ENCODE peak calls at places on chromosomes 7 and 10, in ten cellular contexts. One of them, this sample, is unnamed.

GRCh38 chr7:133003052-133003910 is 78.6 kb downstream of the CHCHD3 start:
- DNase-seq in H7: no peak
- DNase-seq in neural progenitor cell: no peak
- DNase-seq in CD4-positive, alpha-beta memory T cell: no peak
- DNase-seq in stimulated activated CD4-positive, alpha-beta T cell treated with anti-CD3 and anti-CD28 coated beads, Interleukin-1b, Interleukin-23, amount 100 ng/mL, for 48 hours: no peak
- DNase-seq in left colon: no peak
- DNase-seq in activated CD4-positive, CD25-positive, alpha-beta regulatory T cell treated with anti-CD3 and anti-CD28 coated beads, Interleukin-2, amount 50 U/mL, for 16 hours: no peak
- DNase-seq in IMR-90: peak
- DNase-seq in GM13976: no peak
- DNase-seq in CD4-positive, alpha-beta T cell: no peak
- DNase-seq in this sample: no peak

GRCh38 chr7:30263090-30263710 is 21.2 kb upstream of the ZNRF2 start:
- DNase-seq in IMR-90: no peak
- DNase-seq in activated CD4-positive, CD25-positive, alpha-beta regulatory T cell treated with anti-CD3 and anti-CD28 coated beads, Interleukin-2, amount 50 U/mL, for 16 hours: no peak
- DNase-seq in GM13976: no peak
- DNase-seq in H7: no peak
- DNase-seq in CD4-positive, alpha-beta T cell: no peak
- DNase-seq in neural progenitor cell: no peak
- DNase-seq in left colon: no peak
- DNase-seq in CD4-positive, alpha-beta memory T cell: no peak
- DNase-seq in stimulated activated CD4-positive, alpha-beta T cell treated with anti-CD3 and anti-CD28 coated beads, Interleukin-1b, Interleukin-23, amount 100 ng/mL, for 48 hours: no peak
- DNase-seq in this sample: no peak

GRCh38 chr7:140403878-140404564 is at the start of gene RAB19:
- DNase-seq in neural progenitor cell: peak
- DNase-seq in CD4-positive, alpha-beta T cell: peak
- DNase-seq in stimulated activated CD4-positive, alpha-beta T cell treated with anti-CD3 and anti-CD28 coated beads, Interleukin-1b, Interleukin-23, amount 100 ng/mL, for 48 hours: peak
- DNase-seq in H7: peak
- DNase-seq in GM13976: peak
- DNase-seq in CD4-positive, alpha-beta memory T cell: peak
- DNase-seq in IMR-90: no peak
- DNase-seq in activated CD4-positive, CD25-positive, alpha-beta regulatory T cell treated with anti-CD3 and anti-CD28 coated beads, Interleukin-2, amount 50 U/mL, for 16 hours: peak
- DNase-seq in left colon: peak
- DNase-seq in this sample: no peak

GRCh38 chr7:146768941-146769340 is 652.3 kb downstream of the CNTNAP2 start:
- DNase-seq in IMR-90: no peak
- DNase-seq in neural progenitor cell: no peak
- DNase-seq in CD4-positive, alpha-beta T cell: no peak
- DNase-seq in left colon: no peak
- DNase-seq in activated CD4-positive, CD25-positive, alpha-beta regulatory T cell treated with anti-CD3 and anti-CD28 coated beads, Interleukin-2, amount 50 U/mL, for 16 hours: no peak
- DNase-seq in H7: no peak
- DNase-seq in GM13976: no peak
- DNase-seq in stimulated activated CD4-positive, alpha-beta T cell treated with anti-CD3 and anti-CD28 coated beads, Interleukin-1b, Interleukin-23, amount 100 ng/mL, for 48 hours: no peak
- DNase-seq in CD4-positive, alpha-beta memory T cell: no peak
- DNase-seq in this sample: no peak

GRCh38 chr7:45882465-45882810 is 5.8 kb upstream of the IGFBP1 start:
- DNase-seq in CD4-positive, alpha-beta memory T cell: no peak
- DNase-seq in left colon: no peak
- DNase-seq in GM13976: no peak
- DNase-seq in IMR-90: no peak
- DNase-seq in neural progenitor cell: no peak
- DNase-seq in H7: no peak
- DNase-seq in activated CD4-positive, CD25-positive, alpha-beta regulatory T cell treated with anti-CD3 and anti-CD28 coated beads, Interleukin-2, amount 50 U/mL, for 16 hours: no peak
- DNase-seq in stimulated activated CD4-positive, alpha-beta T cell treated with anti-CD3 and anti-CD28 coated beads, Interleukin-1b, Interleukin-23, amount 100 ng/mL, for 48 hours: no peak
- DNase-seq in CD4-positive, alpha-beta T cell: no peak
- DNase-seq in this sample: no peak

GRCh38 chr7:27115161-27116018 is 12.9 kb upstream of the HOXA2 start:
- DNase-seq in activated CD4-positive, CD25-positive, alpha-beta regulatory T cell treated with anti-CD3 and anti-CD28 coated beads, Interleukin-2, amount 50 U/mL, for 16 hours: no peak
- DNase-seq in H7: peak
- DNase-seq in left colon: peak
- DNase-seq in CD4-positive, alpha-beta T cell: no peak
- DNase-seq in stimulated activated CD4-positive, alpha-beta T cell treated with anti-CD3 and anti-CD28 coated beads, Interleukin-1b, Interleukin-23, amount 100 ng/mL, for 48 hours: no peak
- DNase-seq in CD4-positive, alpha-beta memory T cell: no peak
- DNase-seq in IMR-90: peak
- DNase-seq in GM13976: no peak
- DNase-seq in neural progenitor cell: peak
- DNase-seq in this sample: peak

GRCh38 chr7:116924741-116925140 is 28.6 kb upstream of the ST7 start:
- DNase-seq in CD4-positive, alpha-beta T cell: no peak
- DNase-seq in IMR-90: peak
- DNase-seq in activated CD4-positive, CD25-positive, alpha-beta regulatory T cell treated with anti-CD3 and anti-CD28 coated beads, Interleukin-2, amount 50 U/mL, for 16 hours: no peak
- DNase-seq in GM13976: no peak
- DNase-seq in H7: no peak
- DNase-seq in stimulated activated CD4-positive, alpha-beta T cell treated with anti-CD3 and anti-CD28 coated beads, Interleukin-1b, Interleukin-23, amount 100 ng/mL, for 48 hours: no peak
- DNase-seq in left colon: no peak
- DNase-seq in CD4-positive, alpha-beta memory T cell: no peak
- DNase-seq in neural progenitor cell: no peak
- DNase-seq in this sample: no peak

GRCh38 chr10:69721690-69722310 is 79.9 kb upstream of the COL13A1 start:
- DNase-seq in IMR-90: peak
- DNase-seq in neural progenitor cell: peak
- DNase-seq in CD4-positive, alpha-beta memory T cell: no peak
- DNase-seq in stimulated activated CD4-positive, alpha-beta T cell treated with anti-CD3 and anti-CD28 coated beads, Interleukin-1b, Interleukin-23, amount 100 ng/mL, for 48 hours: no peak
- DNase-seq in left colon: no peak
- DNase-seq in CD4-positive, alpha-beta T cell: no peak
- DNase-seq in activated CD4-positive, CD25-positive, alpha-beta regulatory T cell treated with anti-CD3 and anti-CD28 coated beads, Interleukin-2, amount 50 U/mL, for 16 hours: no peak
- DNase-seq in GM13976: no peak
- DNase-seq in H7: peak
- DNase-seq in this sample: peak

GRCh38 chr7:123285076-123285700 is 85.4 kb upstream of the SLC13A1 start:
- DNase-seq in IMR-90: no peak
- DNase-seq in left colon: no peak
- DNase-seq in neural progenitor cell: no peak
- DNase-seq in CD4-positive, alpha-beta T cell: no peak
- DNase-seq in H7: peak
- DNase-seq in CD4-positive, alpha-beta memory T cell: no peak
- DNase-seq in activated CD4-positive, CD25-positive, alpha-beta regulatory T cell treated with anti-CD3 and anti-CD28 coated beads, Interleukin-2, amount 50 U/mL, for 16 hours: no peak
- DNase-seq in GM13976: no peak
- DNase-seq in stimulated activated CD4-positive, alpha-beta T cell treated with anti-CD3 and anti-CD28 coated beads, Interleukin-1b, Interleukin-23, amount 100 ng/mL, for 48 hours: no peak
- DNase-seq in this sample: no peak

GRCh38 chr10:116538461-116538860 is 7.3 kb upstream of the PNLIP start:
- DNase-seq in activated CD4-positive, CD25-positive, alpha-beta regulatory T cell treated with anti-CD3 and anti-CD28 coated beads, Interleukin-2, amount 50 U/mL, for 16 hours: no peak
- DNase-seq in GM13976: no peak
- DNase-seq in H7: no peak
- DNase-seq in CD4-positive, alpha-beta memory T cell: no peak
- DNase-seq in neural progenitor cell: no peak
- DNase-seq in IMR-90: peak
- DNase-seq in stimulated activated CD4-positive, alpha-beta T cell treated with anti-CD3 and anti-CD28 coated beads, Interleukin-1b, Interleukin-23, amount 100 ng/mL, for 48 hours: no peak
- DNase-seq in left colon: no peak
- DNase-seq in CD4-positive, alpha-beta T cell: no peak
- DNase-seq in this sample: no peak

GRCh38 chr10:454860-455259 is 234.6 kb downstream of the DIP2C start:
- DNase-seq in activated CD4-positive, CD25-positive, alpha-beta regulatory T cell treated with anti-CD3 and anti-CD28 coated beads, Interleukin-2, amount 50 U/mL, for 16 hours: no peak
- DNase-seq in H7: no peak
- DNase-seq in CD4-positive, alpha-beta memory T cell: no peak
- DNase-seq in stimulated activated CD4-positive, alpha-beta T cell treated with anti-CD3 and anti-CD28 coated beads, Interleukin-1b, Interleukin-23, amount 100 ng/mL, for 48 hours: no peak
- DNase-seq in GM13976: no peak
- DNase-seq in IMR-90: peak
- DNase-seq in left colon: peak
- DNase-seq in neural progenitor cell: no peak
- DNase-seq in CD4-positive, alpha-beta T cell: no peak
- DNase-seq in this sample: peak

GRCh38 chr10:60856405-60856804 is 78.1 kb downstream of the CDK1 start:
- DNase-seq in CD4-positive, alpha-beta T cell: no peak
- DNase-seq in GM13976: no peak
- DNase-seq in stimulated activated CD4-positive, alpha-beta T cell treated with anti-CD3 and anti-CD28 coated beads, Interleukin-1b, Interleukin-23, amount 100 ng/mL, for 48 hours: no peak
- DNase-seq in H7: no peak
- DNase-seq in neural progenitor cell: no peak
- DNase-seq in CD4-positive, alpha-beta memory T cell: no peak
- DNase-seq in activated CD4-positive, CD25-positive, alpha-beta regulatory T cell treated with anti-CD3 and anti-CD28 coated beads, Interleukin-2, amount 50 U/mL, for 16 hours: no peak
- DNase-seq in left colon: no peak
- DNase-seq in IMR-90: no peak
- DNase-seq in this sample: no peak

GRCh38 chr7:55951637-55952351 is at the start of gene MRPS17:
- DNase-seq in neural progenitor cell: peak
- DNase-seq in CD4-positive, alpha-beta memory T cell: peak
- DNase-seq in left colon: peak
- DNase-seq in IMR-90: peak
- DNase-seq in H7: peak
- DNase-seq in CD4-positive, alpha-beta T cell: peak
- DNase-seq in stimulated activated CD4-positive, alpha-beta T cell treated with anti-CD3 and anti-CD28 coated beads, Interleukin-1b, Interleukin-23, amount 100 ng/mL, for 48 hours: peak
- DNase-seq in activated CD4-positive, CD25-positive, alpha-beta regulatory T cell treated with anti-CD3 and anti-CD28 coated beads, Interleukin-2, amount 50 U/mL, for 16 hours: peak
- DNase-seq in GM13976: peak
- DNase-seq in this sample: peak

This sample was measured in EH.